ENCODE peak calls at places on chromosome 6, in six cellular contexts. I is PC-9, G is MV-4-11, S is mucosa of descending colon, M is HTR-8/SVneo, D is body of pancreas. E is an unnamed sample.
A peak's percentile ranks its signal among the peaks of the same experiment; 100 is the strongest.

GRCh38 chr6:15266423-15266996 is 20.6 kb downstream of the JARID2 start:
- DNase-seq in G (peak; percentile 74), S (no peak), D (no peak), I (no peak), M (no peak), E (peak; percentile 68)

GRCh38 chr6:11094411-11094851 is 797 bp downstream of the SMIM13 start:
- DNase-seq in I (peak; percentile 41), S (peak; percentile 73), D (peak; percentile 58), M (peak; percentile 35), G (peak; percentile 13), E (peak; percentile 76)

GRCh38 chr6:29887819-29888581 is 54.3 kb upstream of the HLA-A start:
- DNase-seq in M (no peak), D (no peak), S (peak; percentile 94), G (no peak), I (no peak), E (peak; percentile 63)

GRCh38 chr6:165800337-165800736 is 137.3 kb upstream of the PDE10A start:
- DNase-seq in I (no peak), D (no peak), M (peak; percentile 56), G (no peak), S (no peak), E (no peak)

GRCh38 chr6:7463785-7464184 is 74.2 kb downstream of the RIOK1 start:
- DNase-seq in I (no peak), D (no peak), G (no peak), M (no peak), S (no peak), E (no peak)

GRCh38 chr6:38435330-38435729 is 204.4 kb downstream of the BTBD9 start:
- DNase-seq in I (no peak), G (no peak), M (no peak), D (no peak), S (no peak), E (no peak)

GRCh38 chr6:140062042-140063041 is 687.9 kb upstream of the CITED2 start:
- DNase-seq in M (peak; percentile 64), S (no peak), G (no peak), I (peak; percentile 97), D (peak; percentile 39), E (peak; percentile 76)

GRCh38 chr6:159376443-159377182 is 207.4 kb downstream of the FNDC1 start:
- DNase-seq in S (no peak), M (no peak), G (no peak), I (no peak), D (no peak), E (no peak)

GRCh38 chr6:56335733-56336132 is 88.4 kb upstream of the COL21A1 start:
- DNase-seq in I (peak; percentile 39), M (peak; percentile 47), D (no peak), G (no peak), S (no peak), E (no peak)

GRCh38 chr6:12190252-12190651 is 99.9 kb upstream of the EDN1 start:
- DNase-seq in I (no peak), G (no peak), S (no peak), D (no peak), M (no peak), E (no peak)

GRCh38 chr6:40485795-40486194 is 101.4 kb downstream of the LRFN2 start:
- DNase-seq in M (no peak), D (no peak), S (no peak), I (no peak), G (no peak), E (no peak)

GRCh38 chr6:129281173-129281796 is 398.3 kb downstream of the LAMA2 start:
- DNase-seq in M (no peak), G (no peak), S (no peak), D (no peak), I (no peak), E (no peak)

GRCh38 chr6:40937491-40937890 is 101.5 kb downstream of the UNC5CL start:
- DNase-seq in I (no peak), S (no peak), G (no peak), M (no peak), D (no peak), E (no peak)

GRCh38 chr6:99187429-99187828 is 162.0 kb downstream of the FAXC start:
- DNase-seq in M (no peak), G (no peak), I (no peak), S (no peak), D (no peak), E (no peak)

GRCh38 chr6:43060034-43060754 is 763 bp downstream of the KLC4 start:
- DNase-seq in S (peak; percentile 85), M (peak; percentile 33), G (no peak), D (peak; percentile 72), I (peak; percentile 74), E (no peak)

GRCh38 chr6:28587011-28587745 is 61.5 kb downstream of the GPX5 start:
- DNase-seq in G (no peak), M (peak; percentile 81), I (peak; percentile 58), S (peak; percentile 85), D (peak; percentile 89), E (no peak)

GRCh38 chr6:43784049-43784855 is 14.2 kb downstream of the VEGFA start:
- DNase-seq in S (no peak), M (no peak), G (no peak), D (no peak), I (no peak), E (no peak)

GRCh38 chr6:41315203-41315602 is 20.2 kb upstream of the NCR2 start:
- DNase-seq in D (no peak), S (no peak), I (no peak), G (no peak), M (no peak), E (no peak)

GRCh38 chr6:155399062-155399746 is 56.4 kb downstream of the NOX3 start:
- DNase-seq in M (no peak), I (no peak), G (peak; percentile 83), S (no peak), D (no peak), E (no peak)

GRCh38 chr6:163404825-163405265 is 9.7 kb upstream of the QKI start:
- DNase-seq in D (peak; percentile 14), G (peak; percentile 84), M (no peak), I (no peak), S (no peak), E (no peak)

GRCh38 chr6:91681341-91681740 is 1094.5 kb upstream of the MAP3K7 start:
- DNase-seq in M (no peak), G (peak; percentile 80), I (no peak), S (no peak), D (no peak), E (no peak)

GRCh38 chr6:25652007-25652515 is at the start of gene SCGN:
- DNase-seq in G (no peak), D (peak; percentile 83), S (peak; percentile 78), I (no peak), M (peak; percentile 52), E (peak; percentile 32)

GRCh38 chr6:53803081-53803860 is 8.5 kb downstream of the LRRC1 start:
- DNase-seq in M (no peak), S (no peak), G (no peak), I (no peak), D (no peak), E (peak; percentile 63)

GRCh38 chr6:151436814-151437213 is 15.1 kb downstream of the RMND1 start:
- DNase-seq in S (no peak), I (no peak), G (no peak), M (no peak), D (no peak), E (no peak)

GRCh38 chr6:7904654-7905319 is 5.8 kb downstream of the TXNDC5 start:
- DNase-seq in D (peak; percentile 27), I (no peak), G (no peak), M (no peak), S (no peak), E (no peak)

GRCh38 chr6:77015350-77015749 is 447.9 kb downstream of the HTR1B start:
- DNase-seq in M (no peak), I (no peak), S (no peak), D (no peak), G (no peak), E (no peak)

GRCh38 chr6:89934685-89935366 is 40.6 kb downstream of the GJA10 start:
- DNase-seq in S (no peak), G (no peak), I (no peak), D (no peak), M (no peak), E (no peak)

GRCh38 chr6:5333653-5334052 is 72.3 kb downstream of the FARS2 start:
- DNase-seq in G (no peak), M (no peak), D (no peak), I (no peak), S (no peak), E (no peak)